ENCODE peak calls at places on chromosome 1, in four cellular contexts. A is hypothalamus, J is G401, Q is AG04450. S is an unnamed sample.
A peak's percentile ranks its signal among the peaks of the same experiment; 100 is the strongest.

GRCh38 chr1:32060914-32061313 is 11.8 kb upstream of the TMEM39B start:
- DNase-seq in Q (no peak), A (no peak), J (no peak), S (no peak)

GRCh38 chr1:11802616-11802972 is 3.2 kb downstream of the MTHFR start:
- DNase-seq in A (no peak), J (peak; percentile 16), Q (no peak), S (no peak)

GRCh38 chr1:247189981-247190798 is 18.4 kb upstream of the ZNF124 start:
- DNase-seq in A (no peak), J (no peak), Q (no peak), S (no peak)

GRCh38 chr1:115654663-115655306 is 13.0 kb downstream of the VANGL1 start:
- DNase-seq in Q (no peak), A (no peak), J (no peak), S (no peak)

GRCh38 chr1:110425196-110425595 is 17.7 kb upstream of the LAMTOR5 start:
- DNase-seq in J (no peak), A (no peak), Q (no peak), S (no peak)

GRCh38 chr1:204340137-204340536 is 19.6 kb downstream of the PLEKHA6 start:
- DNase-seq in J (no peak), Q (no peak), A (no peak), S (no peak)

GRCh38 chr1:195005338-195005737 is 1602.9 kb downstream of the KCNT2 start:
- DNase-seq in J (no peak), A (no peak), Q (no peak), S (no peak)

GRCh38 chr1:93578911-93579825 is 102.5 kb downstream of the BCAR3 start:
- DNase-seq in J (no peak), A (no peak), Q (no peak), S (no peak)

GRCh38 chr1:184298321-184299052 is 88.3 kb upstream of the C1orf21 start:
- DNase-seq in Q (no peak), J (peak; percentile 94), A (no peak), S (no peak)

GRCh38 chr1:13922440-13922839 is 222.5 kb downstream of the PRDM2 start:
- DNase-seq in Q (no peak), J (no peak), A (no peak), S (no peak)

GRCh38 chr1:85580046-85580411 is 532 bp upstream of the CCN1 start:
- DNase-seq in Q (peak; percentile 47), A (no peak), J (peak; percentile 32), S (no peak)

GRCh38 chr1:24925082-24925779 is 4.8 kb downstream of the RUNX3 start:
- DNase-seq in A (no peak), J (no peak), Q (no peak), S (no peak)

GRCh38 chr1:151494741-151495281 is 16.4 kb upstream of the CGN start:
- DNase-seq in Q (no peak), A (no peak), J (no peak), S (no peak)

GRCh38 chr1:206503591-206504362 is 3.6 kb upstream of the RASSF5 start:
- DNase-seq in A (no peak), Q (peak; percentile 90), J (no peak), S (peak; percentile 49)

GRCh38 chr1:17957588-17958267 is 149.9 kb upstream of the IGSF21 start:
- DNase-seq in A (no peak), J (no peak), Q (no peak), S (peak; percentile 19)

GRCh38 chr1:178004926-178005391 is 35.1 kb upstream of the SEC16B start:
- DNase-seq in Q (no peak), J (no peak), A (no peak), S (no peak)

GRCh38 chr1:245648749-245649517 is 494.1 kb downstream of the KIF26B start:
- DNase-seq in J (no peak), Q (no peak), A (no peak), S (no peak)

GRCh38 chr1:110055493-110056283 is 14.8 kb downstream of the ALX3 start:
- DNase-seq in J (no peak), A (no peak), Q (no peak), S (no peak)

GRCh38 chr1:248622491-248623106 is 12.3 kb downstream of the OR2T11 start:
- DNase-seq in A (no peak), J (peak; percentile 26), Q (no peak), S (no peak)

GRCh38 chr1:213417225-213417820 is 366.3 kb downstream of the RPS6KC1 start:
- DNase-seq in A (no peak), Q (no peak), J (no peak), S (no peak)

GRCh38 chr1:168261390-168261789 is 19.3 kb upstream of the TBX19 start:
- DNase-seq in A (no peak), Q (no peak), J (no peak), S (no peak)

GRCh38 chr1:167221126-167221803 is 579 bp downstream of the POU2F1 start:
- DNase-seq in Q (no peak), J (no peak), A (no peak), S (no peak)

GRCh38 chr1:198528376-198528775 is 12.1 kb downstream of the ATP6V1G3 start:
- DNase-seq in A (no peak), J (no peak), Q (peak; percentile 2), S (no peak)

GRCh38 chr1:209808059-209808494 is 2.1 kb upstream of the IRF6 start:
- DNase-seq in A (no peak), J (no peak), Q (peak; percentile 85), S (no peak)

GRCh38 chr1:187641463-187641862 is 812.7 kb downstream of the PLA2G4A start:
- DNase-seq in Q (no peak), A (no peak), J (no peak), S (no peak)

GRCh38 chr1:93459126-93459525 is 11.2 kb downstream of the FNBP1L start:
- DNase-seq in J (no peak), A (no peak), Q (no peak), S (no peak)

GRCh38 chr1:43382027-43382771 is 7.4 kb downstream of the MED8 start:
- DNase-seq in J (peak; percentile 82), A (peak; percentile 68), Q (no peak), S (no peak)

GRCh38 chr1:20399606-20400180 is 86.3 kb downstream of the CAMK2N1 start:
- DNase-seq in Q (no peak), J (no peak), A (no peak), S (no peak)

GRCh38 chr1:91731815-91732214 is 154.1 kb downstream of the TGFBR3 start:
- DNase-seq in J (no peak), Q (no peak), A (no peak), S (no peak)

GRCh38 chr1:243393093-243393492 is 137.3 kb downstream of the SDCCAG8 start:
- DNase-seq in Q (no peak), A (no peak), J (peak; percentile 97), S (no peak)

GRCh38 chr1:61426254-61426653 is 298.7 kb downstream of the TM2D1 start:
- DNase-seq in Q (no peak), J (no peak), A (no peak), S (peak; percentile 14)

GRCh38 chr1:205077158-205077933 is 6.9 kb downstream of the TMEM81 start:
- DNase-seq in Q (no peak), J (peak; percentile 40), A (no peak), S (no peak)

GRCh38 chr1:33126411-33127000 is 45.6 kb downstream of the AZIN2 start:
- DNase-seq in J (no peak), Q (no peak), A (no peak), S (no peak)

GRCh38 chr1:47650205-47650604 is 212.4 kb downstream of the FOXD2 start:
- DNase-seq in Q (peak; percentile 66), A (no peak), J (no peak), S (no peak)

S was measured in gastrocnemius medialis.